ENCODE peak calls at places on chromosome 4, in eight cellular contexts. One of them, this sample, is unnamed.

GRCh38 chr4:80171251-80171650 is 26.1 kb upstream of the PRDM8 start:
- DNase-seq in MM.1S: no peak
- DNase-seq in mammary epithelial cell: no peak
- DNase-seq in neural progenitor cell: no peak
- DNase-seq in PC-9: no peak
- DNase-seq in osteoblast: peak
- DNase-seq in fibroblast of lung: no peak
- DNase-seq in keratinocyte: no peak
- DNase-seq in this sample: no peak

GRCh38 chr4:42718336-42718735 is 61.4 kb upstream of the ATP8A1 start:
- DNase-seq in keratinocyte: no peak
- DNase-seq in neural progenitor cell: no peak
- DNase-seq in MM.1S: no peak
- DNase-seq in PC-9: no peak
- DNase-seq in mammary epithelial cell: no peak
- DNase-seq in fibroblast of lung: no peak
- DNase-seq in osteoblast: no peak
- DNase-seq in this sample: no peak

GRCh38 chr4:15186149-15186548 is 183.9 kb downstream of the CPEB2 start:
- DNase-seq in keratinocyte: no peak
- DNase-seq in MM.1S: no peak
- DNase-seq in mammary epithelial cell: peak
- DNase-seq in fibroblast of lung: no peak
- DNase-seq in neural progenitor cell: no peak
- DNase-seq in osteoblast: no peak
- DNase-seq in PC-9: no peak
- DNase-seq in this sample: no peak

GRCh38 chr4:90745176-90745575 is 618.0 kb downstream of the CCSER1 start:
- DNase-seq in PC-9: peak
- DNase-seq in neural progenitor cell: no peak
- DNase-seq in fibroblast of lung: no peak
- DNase-seq in mammary epithelial cell: peak
- DNase-seq in osteoblast: peak
- DNase-seq in keratinocyte: peak
- DNase-seq in MM.1S: no peak
- DNase-seq in this sample: no peak

GRCh38 chr4:151690164-151690856 is 70.5 kb downstream of the GATB start:
- DNase-seq in mammary epithelial cell: no peak
- DNase-seq in MM.1S: no peak
- DNase-seq in PC-9: no peak
- DNase-seq in osteoblast: no peak
- DNase-seq in fibroblast of lung: peak
- DNase-seq in neural progenitor cell: peak
- DNase-seq in keratinocyte: no peak
- DNase-seq in this sample: peak

GRCh38 chr4:69875576-69875975 is 15.6 kb upstream of the SULT1E1 start:
- DNase-seq in neural progenitor cell: no peak
- DNase-seq in mammary epithelial cell: no peak
- DNase-seq in keratinocyte: no peak
- DNase-seq in fibroblast of lung: no peak
- DNase-seq in MM.1S: no peak
- DNase-seq in PC-9: no peak
- DNase-seq in osteoblast: no peak
- DNase-seq in this sample: no peak

GRCh38 chr4:180356766-180357165 is 1886.4 kb upstream of the TENM3 start:
- DNase-seq in PC-9: no peak
- DNase-seq in osteoblast: no peak
- DNase-seq in neural progenitor cell: no peak
- DNase-seq in MM.1S: no peak
- DNase-seq in keratinocyte: no peak
- DNase-seq in mammary epithelial cell: no peak
- DNase-seq in fibroblast of lung: no peak
- DNase-seq in this sample: no peak

GRCh38 chr4:168631241-168632151 is 134.6 kb downstream of the PALLD start:
- DNase-seq in neural progenitor cell: peak
- DNase-seq in mammary epithelial cell: peak
- DNase-seq in MM.1S: no peak
- DNase-seq in fibroblast of lung: peak
- DNase-seq in keratinocyte: no peak
- DNase-seq in osteoblast: peak
- DNase-seq in PC-9: peak
- DNase-seq in this sample: no peak

GRCh38 chr4:112515278-112516075 is 503 bp downstream of the NEUROG2 start:
- DNase-seq in mammary epithelial cell: peak
- DNase-seq in keratinocyte: no peak
- DNase-seq in neural progenitor cell: peak
- DNase-seq in MM.1S: peak
- DNase-seq in PC-9: no peak
- DNase-seq in osteoblast: peak
- DNase-seq in fibroblast of lung: no peak
- DNase-seq in this sample: peak

GRCh38 chr4:2852481-2852881 is 8.8 kb downstream of the ADD1 start:
- DNase-seq in fibroblast of lung: no peak
- DNase-seq in keratinocyte: no peak
- DNase-seq in PC-9: no peak
- DNase-seq in mammary epithelial cell: no peak
- DNase-seq in neural progenitor cell: no peak
- DNase-seq in osteoblast: no peak
- DNase-seq in MM.1S: no peak
- DNase-seq in this sample: no peak

GRCh38 chr4:187236491-187236890 is 512.8 kb upstream of the FAT1 start:
- DNase-seq in neural progenitor cell: no peak
- DNase-seq in MM.1S: no peak
- DNase-seq in osteoblast: peak
- DNase-seq in fibroblast of lung: peak
- DNase-seq in keratinocyte: no peak
- DNase-seq in PC-9: peak
- DNase-seq in mammary epithelial cell: peak
- DNase-seq in this sample: no peak

GRCh38 chr4:110781944-110782343 is 159.1 kb upstream of the PITX2 start:
- DNase-seq in PC-9: no peak
- DNase-seq in mammary epithelial cell: no peak
- DNase-seq in MM.1S: no peak
- DNase-seq in neural progenitor cell: no peak
- DNase-seq in osteoblast: peak
- DNase-seq in keratinocyte: no peak
- DNase-seq in fibroblast of lung: no peak
- DNase-seq in this sample: no peak

GRCh38 chr4:186298034-186298647 is 32.2 kb downstream of the F11 start:
- DNase-seq in neural progenitor cell: peak
- DNase-seq in PC-9: no peak
- DNase-seq in keratinocyte: no peak
- DNase-seq in MM.1S: no peak
- DNase-seq in osteoblast: no peak
- DNase-seq in fibroblast of lung: no peak
- DNase-seq in mammary epithelial cell: no peak
- DNase-seq in this sample: no peak

GRCh38 chr4:791866-792630 is 33.9 kb downstream of the CPLX1 start:
- DNase-seq in MM.1S: no peak
- DNase-seq in keratinocyte: no peak
- DNase-seq in mammary epithelial cell: no peak
- DNase-seq in PC-9: no peak
- DNase-seq in osteoblast: peak
- DNase-seq in neural progenitor cell: no peak
- DNase-seq in fibroblast of lung: no peak
- DNase-seq in this sample: peak

GRCh38 chr4:139841464-139842195 is 176.0 kb downstream of the MGST2 start:
- DNase-seq in neural progenitor cell: peak
- DNase-seq in PC-9: no peak
- DNase-seq in osteoblast: no peak
- DNase-seq in fibroblast of lung: no peak
- DNase-seq in mammary epithelial cell: no peak
- DNase-seq in MM.1S: no peak
- DNase-seq in keratinocyte: no peak
- DNase-seq in this sample: no peak

GRCh38 chr4:127709456-127709855 is 20.7 kb upstream of the SLC25A31 start:
- DNase-seq in keratinocyte: no peak
- DNase-seq in neural progenitor cell: no peak
- DNase-seq in osteoblast: no peak
- DNase-seq in fibroblast of lung: peak
- DNase-seq in mammary epithelial cell: peak
- DNase-seq in MM.1S: no peak
- DNase-seq in PC-9: peak
- DNase-seq in this sample: no peak

GRCh38 chr4:186936496-186937375 is 213.1 kb upstream of the FAT1 start:
- DNase-seq in fibroblast of lung: peak
- DNase-seq in mammary epithelial cell: peak
- DNase-seq in MM.1S: no peak
- DNase-seq in PC-9: peak
- DNase-seq in neural progenitor cell: no peak
- DNase-seq in keratinocyte: no peak
- DNase-seq in osteoblast: peak
- DNase-seq in this sample: no peak

DNA sequence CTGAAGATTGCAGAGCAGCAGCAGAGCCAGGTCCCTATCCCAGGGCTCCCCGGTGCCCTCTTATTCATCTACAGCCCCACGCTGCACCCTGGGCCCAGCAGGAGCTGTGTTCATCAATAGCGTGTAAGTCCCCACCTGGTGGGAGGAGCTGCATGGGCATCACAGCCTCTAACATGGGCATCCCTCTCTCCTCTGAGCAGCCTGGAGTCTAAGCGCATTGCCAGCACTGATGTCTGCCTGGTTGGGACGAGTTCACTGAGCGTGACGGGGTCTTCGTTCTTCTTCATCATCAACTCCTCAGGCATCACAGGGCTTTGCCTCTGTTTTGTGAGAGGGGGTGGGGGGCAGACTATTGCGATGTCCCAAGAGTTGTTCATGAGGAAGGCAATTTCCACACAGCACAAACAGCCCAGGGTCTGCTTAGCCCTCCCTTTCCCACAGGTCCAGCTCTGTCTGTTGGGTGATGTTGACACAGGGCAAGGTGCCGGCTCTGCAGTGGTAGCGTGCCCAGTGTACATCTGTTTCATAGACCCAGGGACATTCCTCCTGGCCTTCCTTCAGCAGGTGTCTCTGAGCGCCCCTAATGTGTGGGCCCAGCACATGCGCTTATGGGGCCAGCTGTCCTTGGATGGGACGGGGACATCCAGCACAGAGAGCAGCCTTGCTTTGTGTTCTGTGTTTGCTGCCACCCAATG is 85.9 kb downstream of the SORCS2 start:
- DNase-seq in keratinocyte: no peak
- DNase-seq in fibroblast of lung: no peak
- DNase-seq in MM.1S: no peak
- DNase-seq in PC-9: no peak
- DNase-seq in osteoblast: no peak
- DNase-seq in mammary epithelial cell: no peak
- DNase-seq in neural progenitor cell: no peak
- DNase-seq in this sample: no peak
- H3K4me3 ChIP-seq in keratinocyte: no peak
- H3K4me3 ChIP-seq in fibroblast of lung: no peak
- H3K4me3 ChIP-seq in MM.1S: no peak
- H3K4me3 ChIP-seq in PC-9: no peak
- H3K4me3 ChIP-seq in osteoblast: no peak
- H3K4me3 ChIP-seq in mammary epithelial cell: no peak
- H3K4me3 ChIP-seq in neural progenitor cell: no peak
- H3K4me3 ChIP-seq in this sample: no peak

GRCh38 chr4:106981431-106981830 is 54.7 kb downstream of the DKK2 start:
- DNase-seq in PC-9: no peak
- DNase-seq in osteoblast: no peak
- DNase-seq in neural progenitor cell: peak
- DNase-seq in mammary epithelial cell: no peak
- DNase-seq in keratinocyte: no peak
- DNase-seq in MM.1S: no peak
- DNase-seq in fibroblast of lung: no peak
- DNase-seq in this sample: no peak

GRCh38 chr4:106982711-106983211 is 53.4 kb downstream of the DKK2 start:
- DNase-seq in MM.1S: no peak
- DNase-seq in keratinocyte: no peak
- DNase-seq in mammary epithelial cell: no peak
- DNase-seq in neural progenitor cell: no peak
- DNase-seq in fibroblast of lung: no peak
- DNase-seq in osteoblast: no peak
- DNase-seq in PC-9: no peak
- DNase-seq in this sample: no peak

GRCh38 chr4:106978046-106978774 is 57.9 kb downstream of the DKK2 start:
- DNase-seq in osteoblast: no peak
- DNase-seq in keratinocyte: no peak
- DNase-seq in MM.1S: peak
- DNase-seq in neural progenitor cell: peak
- DNase-seq in mammary epithelial cell: no peak
- DNase-seq in PC-9: no peak
- DNase-seq in fibroblast of lung: no peak
- DNase-seq in this sample: no peak
- H2AFZ ChIP-seq in osteoblast: no peak
- H2AFZ ChIP-seq in keratinocyte: no peak
- H2AFZ ChIP-seq in MM.1S: no peak
- H2AFZ ChIP-seq in neural progenitor cell: peak
- H2AFZ ChIP-seq in mammary epithelial cell: no peak
- H2AFZ ChIP-seq in PC-9: no peak
- H2AFZ ChIP-seq in fibroblast of lung: no peak
- H2AFZ ChIP-seq in this sample: no peak

DNA sequence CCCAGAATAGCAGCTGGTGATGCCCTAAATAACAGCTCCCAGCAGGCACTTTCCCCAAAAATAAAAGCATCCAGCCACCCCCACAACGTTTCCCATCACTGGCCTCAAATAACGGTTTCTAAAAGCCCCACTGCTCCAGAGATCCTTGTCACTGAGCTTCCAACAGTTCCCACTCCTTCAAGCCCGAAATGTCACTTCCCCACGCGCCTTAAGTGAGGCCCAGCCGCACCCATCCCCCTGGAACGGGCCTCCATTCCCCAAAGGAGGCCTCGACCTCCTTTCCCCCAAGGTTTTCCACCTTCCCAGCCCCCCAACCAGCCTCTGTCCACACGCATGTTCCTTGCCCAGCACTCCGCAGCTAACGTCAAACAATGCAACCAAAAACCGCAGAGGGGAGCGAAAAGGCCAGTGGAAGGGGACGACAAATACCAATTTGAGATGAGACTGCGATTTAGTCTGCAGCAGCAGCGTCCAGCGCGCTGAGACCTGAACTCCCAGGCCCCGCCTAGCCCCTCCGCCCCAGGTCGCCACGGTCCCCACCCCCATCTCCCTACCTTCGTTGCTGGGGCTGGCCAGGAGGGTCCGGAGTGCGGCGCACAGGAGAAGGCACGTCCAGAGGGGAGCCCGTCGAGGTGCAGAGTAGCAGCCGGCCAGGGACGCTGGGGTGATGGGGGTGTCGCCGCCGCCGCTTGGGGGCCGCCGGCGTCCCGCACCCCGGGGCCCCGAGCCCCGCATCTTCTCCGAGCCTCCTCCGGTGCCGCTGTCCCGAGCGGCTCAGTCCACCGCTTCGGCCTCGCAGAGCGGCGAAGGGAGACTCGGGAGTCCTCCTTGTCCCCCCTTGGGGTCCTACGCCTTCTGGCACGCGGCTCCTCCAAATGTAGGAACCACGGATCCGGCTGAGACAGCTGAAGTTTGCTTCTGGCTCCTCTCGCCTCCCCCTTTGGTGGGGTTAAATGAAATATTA is 999 bp downstream of the EPHA5 start:
- DNase-seq in MM.1S: no peak
- DNase-seq in fibroblast of lung: peak
- DNase-seq in neural progenitor cell: peak
- DNase-seq in mammary epithelial cell: no peak
- DNase-seq in PC-9: no peak
- DNase-seq in osteoblast: peak
- DNase-seq in keratinocyte: no peak
- DNase-seq in this sample: no peak
- H3K4me3 ChIP-seq in MM.1S: no peak
- H3K4me3 ChIP-seq in fibroblast of lung: peak
- H3K4me3 ChIP-seq in neural progenitor cell: peak
- H3K4me3 ChIP-seq in mammary epithelial cell: no peak
- H3K4me3 ChIP-seq in PC-9: no peak
- H3K4me3 ChIP-seq in osteoblast: peak
- H3K4me3 ChIP-seq in keratinocyte: peak
- H3K4me3 ChIP-seq in this sample: no peak

GRCh38 chr4:122733805-122734155 is 1.3 kb downstream of the BBS12 start:
- DNase-seq in osteoblast: peak
- DNase-seq in fibroblast of lung: no peak
- DNase-seq in MM.1S: no peak
- DNase-seq in neural progenitor cell: no peak
- DNase-seq in mammary epithelial cell: no peak
- DNase-seq in keratinocyte: no peak
- DNase-seq in PC-9: no peak
- DNase-seq in this sample: no peak
- H2AFZ ChIP-seq in osteoblast: no peak
- H2AFZ ChIP-seq in fibroblast of lung: no peak
- H2AFZ ChIP-seq in MM.1S: peak
- H2AFZ ChIP-seq in neural progenitor cell: no peak
- H2AFZ ChIP-seq in mammary epithelial cell: no peak
- H2AFZ ChIP-seq in keratinocyte: no peak
- H2AFZ ChIP-seq in PC-9: peak
- H2AFZ ChIP-seq in this sample: no peak

This sample was measured in Karpas-422.